ENCODE peak calls at places on chromosomes 16 and 17, in seven cellular contexts. One of them, this sample, is unnamed.

GRCh38 chr16:86410529-86410928 is 99.8 kb upstream of the FOXF1 start:
- DNase-seq in left ventricle myocardium inferior: no peak
- DNase-seq in BJ: no peak
- DNase-seq in fibroblast of lung: no peak
- DNase-seq in heart left ventricle: no peak
- DNase-seq in brain microvascular endothelial cell: no peak
- DNase-seq in choroid plexus epithelial cell: no peak
- DNase-seq in this sample: no peak

GRCh38 chr16:4322121-4323035 is 6.5 kb downstream of the GLIS2 start:
- DNase-seq in left ventricle myocardium inferior: no peak
- DNase-seq in BJ: no peak
- DNase-seq in fibroblast of lung: no peak
- DNase-seq in heart left ventricle: no peak
- DNase-seq in brain microvascular endothelial cell: no peak
- DNase-seq in choroid plexus epithelial cell: no peak
- DNase-seq in this sample: no peak

GRCh38 chr17:78839762-78840529 is 668 bp downstream of the USP36 start:
- DNase-seq in left ventricle myocardium inferior: no peak
- DNase-seq in BJ: no peak
- DNase-seq in fibroblast of lung: peak
- DNase-seq in heart left ventricle: peak
- DNase-seq in brain microvascular endothelial cell: peak
- DNase-seq in choroid plexus epithelial cell: peak
- DNase-seq in this sample: peak

GRCh38 chr16:56255904-56256303 is 64.6 kb downstream of the GNAO1 start:
- DNase-seq in left ventricle myocardium inferior: no peak
- DNase-seq in BJ: no peak
- DNase-seq in fibroblast of lung: no peak
- DNase-seq in heart left ventricle: no peak
- DNase-seq in brain microvascular endothelial cell: no peak
- DNase-seq in choroid plexus epithelial cell: no peak
- DNase-seq in this sample: no peak

GRCh38 chr17:48335858-48336500 is 94.0 kb downstream of the SKAP1 start:
- DNase-seq in left ventricle myocardium inferior: no peak
- DNase-seq in BJ: peak
- DNase-seq in fibroblast of lung: peak
- DNase-seq in heart left ventricle: no peak
- DNase-seq in brain microvascular endothelial cell: no peak
- DNase-seq in choroid plexus epithelial cell: peak
- DNase-seq in this sample: peak

GRCh38 chr17:66910651-66911285 is 53.7 kb upstream of the CACNG4 start:
- DNase-seq in left ventricle myocardium inferior: no peak
- DNase-seq in BJ: no peak
- DNase-seq in fibroblast of lung: no peak
- DNase-seq in heart left ventricle: no peak
- DNase-seq in brain microvascular endothelial cell: no peak
- DNase-seq in choroid plexus epithelial cell: no peak
- DNase-seq in this sample: no peak

GRCh38 chr16:56672761-56673536 is 3.3 kb downstream of the MT1H start:
- DNase-seq in left ventricle myocardium inferior: no peak
- DNase-seq in BJ: no peak
- DNase-seq in fibroblast of lung: no peak
- DNase-seq in heart left ventricle: no peak
- DNase-seq in brain microvascular endothelial cell: no peak
- DNase-seq in choroid plexus epithelial cell: no peak
- DNase-seq in this sample: peak

GRCh38 chr16:27083861-27084261 is 17.1 kb downstream of the C16orf82 start:
- DNase-seq in left ventricle myocardium inferior: peak
- DNase-seq in BJ: no peak
- DNase-seq in fibroblast of lung: no peak
- DNase-seq in heart left ventricle: no peak
- DNase-seq in brain microvascular endothelial cell: no peak
- DNase-seq in choroid plexus epithelial cell: peak
- DNase-seq in this sample: no peak

GRCh38 chr16:72986011-72986410 is 61.9 kb downstream of the ZFHX3 start:
- DNase-seq in left ventricle myocardium inferior: peak
- DNase-seq in BJ: no peak
- DNase-seq in fibroblast of lung: no peak
- DNase-seq in heart left ventricle: no peak
- DNase-seq in brain microvascular endothelial cell: peak
- DNase-seq in choroid plexus epithelial cell: peak
- DNase-seq in this sample: no peak

GRCh38 chr16:81693047-81693446 is 86.0 kb upstream of the PLCG2 start:
- DNase-seq in left ventricle myocardium inferior: no peak
- DNase-seq in BJ: peak
- DNase-seq in fibroblast of lung: peak
- DNase-seq in heart left ventricle: no peak
- DNase-seq in brain microvascular endothelial cell: peak
- DNase-seq in choroid plexus epithelial cell: no peak
- DNase-seq in this sample: no peak

GRCh38 chr17:39935896-39936295 is 8.4 kb downstream of the LRRC3C start:
- DNase-seq in left ventricle myocardium inferior: no peak
- DNase-seq in BJ: no peak
- DNase-seq in fibroblast of lung: peak
- DNase-seq in heart left ventricle: peak
- DNase-seq in brain microvascular endothelial cell: no peak
- DNase-seq in choroid plexus epithelial cell: peak
- DNase-seq in this sample: peak

GRCh38 chr17:49762148-49762941 is 1.6 kb downstream of the FAM117A start:
- DNase-seq in left ventricle myocardium inferior: no peak
- DNase-seq in BJ: no peak
- DNase-seq in fibroblast of lung: no peak
- DNase-seq in heart left ventricle: no peak
- DNase-seq in brain microvascular endothelial cell: no peak
- DNase-seq in choroid plexus epithelial cell: no peak
- DNase-seq in this sample: peak

GRCh38 chr17:79800325-79801155 is 3.7 kb upstream of the CBX8 start:
- DNase-seq in left ventricle myocardium inferior: no peak
- DNase-seq in BJ: no peak
- DNase-seq in fibroblast of lung: peak
- DNase-seq in heart left ventricle: no peak
- DNase-seq in brain microvascular endothelial cell: peak
- DNase-seq in choroid plexus epithelial cell: peak
- DNase-seq in this sample: no peak

GRCh38 chr16:58198739-58199411 is 969 bp upstream of the CSNK2A2 start:
- DNase-seq in left ventricle myocardium inferior: no peak
- DNase-seq in BJ: no peak
- DNase-seq in fibroblast of lung: no peak
- DNase-seq in heart left ventricle: no peak
- DNase-seq in brain microvascular endothelial cell: no peak
- DNase-seq in choroid plexus epithelial cell: no peak
- DNase-seq in this sample: no peak

GRCh38 chr16:57284206-57284951 is at the start of gene PLLP:
- DNase-seq in left ventricle myocardium inferior: no peak
- DNase-seq in BJ: no peak
- DNase-seq in fibroblast of lung: peak
- DNase-seq in heart left ventricle: peak
- DNase-seq in brain microvascular endothelial cell: no peak
- DNase-seq in choroid plexus epithelial cell: peak
- DNase-seq in this sample: no peak

GRCh38 chr16:48115299-48115698 is 40.5 kb downstream of the ABCC12 start:
- DNase-seq in left ventricle myocardium inferior: no peak
- DNase-seq in BJ: no peak
- DNase-seq in fibroblast of lung: no peak
- DNase-seq in heart left ventricle: no peak
- DNase-seq in brain microvascular endothelial cell: no peak
- DNase-seq in choroid plexus epithelial cell: no peak
- DNase-seq in this sample: no peak

GRCh38 chr17:65750678-65751077 is 189.2 kb upstream of the AXIN2 start:
- DNase-seq in left ventricle myocardium inferior: peak
- DNase-seq in BJ: peak
- DNase-seq in fibroblast of lung: peak
- DNase-seq in heart left ventricle: peak
- DNase-seq in brain microvascular endothelial cell: peak
- DNase-seq in choroid plexus epithelial cell: peak
- DNase-seq in this sample: peak

GRCh38 chr16:75238132-75238852 is 13.1 kb downstream of the BCAR1 start:
- DNase-seq in left ventricle myocardium inferior: peak
- DNase-seq in BJ: no peak
- DNase-seq in fibroblast of lung: peak
- DNase-seq in heart left ventricle: peak
- DNase-seq in brain microvascular endothelial cell: peak
- DNase-seq in choroid plexus epithelial cell: peak
- DNase-seq in this sample: no peak

GRCh38 chr17:73101031-73101430 is 8.5 kb upstream of the SLC39A11 start:
- DNase-seq in left ventricle myocardium inferior: no peak
- DNase-seq in BJ: no peak
- DNase-seq in fibroblast of lung: no peak
- DNase-seq in heart left ventricle: no peak
- DNase-seq in brain microvascular endothelial cell: no peak
- DNase-seq in choroid plexus epithelial cell: no peak
- DNase-seq in this sample: no peak

GRCh38 chr16:3602320-3602653 is 9.1 kb downstream of the SLX4 start:
- DNase-seq in left ventricle myocardium inferior: no peak
- DNase-seq in BJ: no peak
- DNase-seq in fibroblast of lung: no peak
- DNase-seq in heart left ventricle: no peak
- DNase-seq in brain microvascular endothelial cell: no peak
- DNase-seq in choroid plexus epithelial cell: no peak
- DNase-seq in this sample: no peak

GRCh38 chr17:45077643-45078042 is 16.5 kb downstream of the NMT1 start:
- DNase-seq in left ventricle myocardium inferior: no peak
- DNase-seq in BJ: no peak
- DNase-seq in fibroblast of lung: no peak
- DNase-seq in heart left ventricle: no peak
- DNase-seq in brain microvascular endothelial cell: no peak
- DNase-seq in choroid plexus epithelial cell: no peak
- DNase-seq in this sample: no peak

GRCh38 chr16:76292218-76292617 is 15.0 kb downstream of the CNTNAP4 start:
- DNase-seq in left ventricle myocardium inferior: no peak
- DNase-seq in BJ: no peak
- DNase-seq in fibroblast of lung: no peak
- DNase-seq in heart left ventricle: no peak
- DNase-seq in brain microvascular endothelial cell: no peak
- DNase-seq in choroid plexus epithelial cell: no peak
- DNase-seq in this sample: no peak

GRCh38 chr16:76294691-76295214 is 17.6 kb downstream of the CNTNAP4 start:
- DNase-seq in left ventricle myocardium inferior: no peak
- DNase-seq in BJ: no peak
- DNase-seq in fibroblast of lung: no peak
- DNase-seq in heart left ventricle: no peak
- DNase-seq in brain microvascular endothelial cell: no peak
- DNase-seq in choroid plexus epithelial cell: no peak
- DNase-seq in this sample: no peak

GRCh38 chr16:76293980-76294690 is 16.9 kb downstream of the CNTNAP4 start:
- DNase-seq in left ventricle myocardium inferior: no peak
- DNase-seq in BJ: no peak
- DNase-seq in fibroblast of lung: no peak
- DNase-seq in heart left ventricle: no peak
- DNase-seq in brain microvascular endothelial cell: no peak
- DNase-seq in choroid plexus epithelial cell: no peak
- DNase-seq in this sample: no peak
- H3K4me3 ChIP-seq in left ventricle myocardium inferior: no peak
- H3K4me3 ChIP-seq in BJ: no peak
- H3K4me3 ChIP-seq in fibroblast of lung: no peak
- H3K4me3 ChIP-seq in heart left ventricle: no peak
- H3K4me3 ChIP-seq in brain microvascular endothelial cell: no peak
- H3K4me3 ChIP-seq in choroid plexus epithelial cell: no peak
- H3K4me3 ChIP-seq in this sample: no peak

GRCh38 chr17:77049440-77049839 is 91.3 kb upstream of the SEC14L1 start:
- DNase-seq in left ventricle myocardium inferior: no peak
- DNase-seq in BJ: no peak
- DNase-seq in fibroblast of lung: peak
- DNase-seq in heart left ventricle: no peak
- DNase-seq in brain microvascular endothelial cell: no peak
- DNase-seq in choroid plexus epithelial cell: no peak
- DNase-seq in this sample: peak
- TF ChIP-seq CTCF in left ventricle myocardium inferior: no peak
- TF ChIP-seq CTCF in BJ: no peak
- TF ChIP-seq CTCF in fibroblast of lung: no peak
- TF ChIP-seq CTCF in heart left ventricle: no peak
- TF ChIP-seq CTCF in brain microvascular endothelial cell: no peak
- TF ChIP-seq CTCF in choroid plexus epithelial cell: no peak
- TF ChIP-seq CTCF in this sample: peak

DNA sequence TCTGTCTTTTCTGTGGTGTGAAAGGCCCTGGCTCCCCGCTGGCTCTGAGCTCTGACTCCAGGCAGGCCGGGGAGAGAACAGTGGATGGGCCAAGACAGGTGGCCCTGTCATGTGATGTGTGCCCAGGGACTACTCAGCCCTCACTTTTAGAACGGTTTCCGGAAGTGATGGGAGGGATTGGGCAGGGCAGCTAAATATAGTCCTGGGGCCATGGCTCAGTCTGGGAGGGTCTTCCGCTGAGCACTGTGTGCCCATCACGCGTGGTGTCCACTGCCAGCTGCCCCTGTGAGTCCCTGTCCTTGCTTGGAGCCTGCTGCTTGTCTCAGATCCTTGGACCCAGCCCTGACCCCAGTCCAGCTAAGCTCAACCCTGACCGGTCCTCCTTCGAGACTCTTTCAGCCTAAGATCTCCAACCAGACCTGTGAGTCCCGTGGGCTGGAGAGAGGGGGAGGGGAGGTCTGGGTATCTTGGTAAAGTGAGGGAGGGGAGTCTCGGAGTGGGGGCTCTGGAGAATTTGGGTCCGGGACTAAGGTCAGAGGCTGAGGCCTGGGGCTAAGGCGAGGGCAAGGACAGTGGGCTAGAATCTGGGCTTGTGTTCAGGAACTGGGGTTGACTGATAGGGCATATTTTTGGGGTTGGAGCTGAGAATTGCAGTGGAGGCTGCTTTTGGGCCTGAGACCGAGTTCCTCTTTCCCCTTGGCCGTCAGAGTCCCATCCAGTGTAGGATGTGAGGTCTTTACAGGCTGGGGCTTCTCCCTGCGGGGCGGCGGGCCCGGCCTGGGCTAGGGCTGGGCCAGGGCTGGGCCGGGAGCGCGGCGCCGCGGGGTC is at the start of gene TRIM72:
- DNase-seq in left ventricle myocardium inferior: no peak
- DNase-seq in BJ: no peak
- DNase-seq in fibroblast of lung: no peak
- DNase-seq in heart left ventricle: no peak
- DNase-seq in brain microvascular endothelial cell: no peak
- DNase-seq in choroid plexus epithelial cell: no peak
- DNase-seq in this sample: no peak
- H3K4me3 ChIP-seq in left ventricle myocardium inferior: peak
- H3K4me3 ChIP-seq in BJ: peak
- H3K4me3 ChIP-seq in fibroblast of lung: no peak
- H3K4me3 ChIP-seq in heart left ventricle: peak
- H3K4me3 ChIP-seq in brain microvascular endothelial cell: peak
- H3K4me3 ChIP-seq in choroid plexus epithelial cell: peak
- H3K4me3 ChIP-seq in this sample: peak

DNA sequence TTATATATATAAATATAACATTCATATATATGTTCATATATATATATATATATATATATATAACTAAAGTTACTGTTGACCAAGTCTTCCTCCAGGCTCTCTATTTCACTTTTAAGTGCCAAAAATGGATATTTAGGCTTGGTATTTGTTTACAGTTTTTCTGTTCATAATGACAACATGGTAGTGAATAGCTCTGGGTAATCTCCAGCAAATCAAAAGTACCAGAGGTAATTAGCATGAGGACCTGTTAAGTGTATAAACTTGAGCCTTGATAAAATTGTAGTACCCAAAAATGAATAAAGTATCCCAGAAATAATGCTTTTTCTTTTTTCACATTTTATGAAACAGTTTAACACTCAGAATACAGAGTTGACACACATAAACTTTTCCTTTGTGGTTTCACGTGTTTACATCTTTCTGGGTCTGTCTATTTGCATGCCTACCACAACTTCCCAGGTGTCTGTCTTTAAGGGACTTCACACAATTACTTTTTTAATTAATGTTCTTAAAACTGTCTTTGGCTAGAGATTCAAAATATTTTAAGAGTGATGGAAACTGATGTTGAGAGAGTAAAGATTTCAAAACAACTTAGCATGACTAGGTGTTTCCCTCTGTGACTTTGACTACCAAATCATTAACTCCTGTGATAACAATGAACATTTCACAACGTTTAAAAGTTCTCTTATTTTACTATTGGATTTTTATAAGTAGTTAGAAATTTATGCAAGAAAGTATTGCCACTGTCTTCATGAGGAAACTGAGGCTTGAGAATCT is 47.9 kb downstream of the RABEP1 start:
- DNase-seq in left ventricle myocardium inferior: no peak
- DNase-seq in BJ: no peak
- DNase-seq in fibroblast of lung: peak
- DNase-seq in heart left ventricle: no peak
- DNase-seq in brain microvascular endothelial cell: no peak
- DNase-seq in choroid plexus epithelial cell: peak
- DNase-seq in this sample: no peak
- TF ChIP-seq CTCF in left ventricle myocardium inferior: no peak
- TF ChIP-seq CTCF in BJ: no peak
- TF ChIP-seq CTCF in fibroblast of lung: no peak
- TF ChIP-seq CTCF in heart left ventricle: no peak
- TF ChIP-seq CTCF in brain microvascular endothelial cell: no peak
- TF ChIP-seq CTCF in choroid plexus epithelial cell: no peak
- TF ChIP-seq CTCF in this sample: no peak

This sample was measured in bronchial epithelial cell.